ENCODE peak calls at places on chromosomes 3 and 15, in nine cellular contexts. One of them, this sample, is unnamed.

GRCh38 chr15:86538141-86538540 is 458.5 kb downstream of the AGBL1 start:
- DNase-seq in amniotic epithelial cell: no peak
- DNase-seq in activated T-helper 1 cell treated with anti-CD3 and anti-CD28 coated beads, Interleukin-12 subunit alpha, Interleukin-12 subunit beta, Interleukin-2, Interleukin-4 antibody, amounts not matched to agents 30 ng/mL and 10 ng/mL and 1 ng/mL, durations not matched to agents 14 hours and 24 hours and 36 hours: no peak
- DNase-seq in neuronal stem cell: no peak
- DNase-seq in NCI-H187: no peak
- DNase-seq in effector memory CD4-positive, alpha-beta T cell: no peak
- DNase-seq in CD4-positive, alpha-beta T cell: no peak
- DNase-seq in T follicular helper cell: no peak
- DNase-seq in hippocampal formation: no peak
- DNase-seq in this sample: no peak

GRCh38 chr3:72659609-72660008 is 188.6 kb downstream of the SHQ1 start:
- DNase-seq in neuronal stem cell: no peak
- DNase-seq in hippocampal formation: no peak
- DNase-seq in effector memory CD4-positive, alpha-beta T cell: no peak
- DNase-seq in activated T-helper 1 cell treated with anti-CD3 and anti-CD28 coated beads, Interleukin-12 subunit alpha, Interleukin-12 subunit beta, Interleukin-2, Interleukin-4 antibody, amounts not matched to agents 30 ng/mL and 10 ng/mL and 1 ng/mL, durations not matched to agents 14 hours and 24 hours and 36 hours: no peak
- DNase-seq in T follicular helper cell: no peak
- DNase-seq in CD4-positive, alpha-beta T cell: no peak
- DNase-seq in amniotic epithelial cell: no peak
- DNase-seq in NCI-H187: peak
- DNase-seq in this sample: no peak

GRCh38 chr15:71748327-71748726 is 62.0 kb upstream of the NR2E3 start:
- DNase-seq in hippocampal formation: no peak
- DNase-seq in activated T-helper 1 cell treated with anti-CD3 and anti-CD28 coated beads, Interleukin-12 subunit alpha, Interleukin-12 subunit beta, Interleukin-2, Interleukin-4 antibody, amounts not matched to agents 30 ng/mL and 10 ng/mL and 1 ng/mL, durations not matched to agents 14 hours and 24 hours and 36 hours: no peak
- DNase-seq in neuronal stem cell: no peak
- DNase-seq in NCI-H187: peak
- DNase-seq in amniotic epithelial cell: peak
- DNase-seq in effector memory CD4-positive, alpha-beta T cell: no peak
- DNase-seq in T follicular helper cell: no peak
- DNase-seq in CD4-positive, alpha-beta T cell: no peak
- DNase-seq in this sample: no peak

GRCh38 chr3:41202834-41203345 is 3.6 kb downstream of the CTNNB1 start:
- DNase-seq in CD4-positive, alpha-beta T cell: no peak
- DNase-seq in amniotic epithelial cell: peak
- DNase-seq in T follicular helper cell: no peak
- DNase-seq in activated T-helper 1 cell treated with anti-CD3 and anti-CD28 coated beads, Interleukin-12 subunit alpha, Interleukin-12 subunit beta, Interleukin-2, Interleukin-4 antibody, amounts not matched to agents 30 ng/mL and 10 ng/mL and 1 ng/mL, durations not matched to agents 14 hours and 24 hours and 36 hours: no peak
- DNase-seq in NCI-H187: no peak
- DNase-seq in hippocampal formation: peak
- DNase-seq in effector memory CD4-positive, alpha-beta T cell: no peak
- DNase-seq in neuronal stem cell: no peak
- DNase-seq in this sample: no peak

GRCh38 chr3:75650191-75650590 is 13.9 kb upstream of the FRG2C start:
- DNase-seq in T follicular helper cell: no peak
- DNase-seq in amniotic epithelial cell: no peak
- DNase-seq in NCI-H187: no peak
- DNase-seq in effector memory CD4-positive, alpha-beta T cell: no peak
- DNase-seq in hippocampal formation: no peak
- DNase-seq in CD4-positive, alpha-beta T cell: no peak
- DNase-seq in neuronal stem cell: no peak
- DNase-seq in activated T-helper 1 cell treated with anti-CD3 and anti-CD28 coated beads, Interleukin-12 subunit alpha, Interleukin-12 subunit beta, Interleukin-2, Interleukin-4 antibody, amounts not matched to agents 30 ng/mL and 10 ng/mL and 1 ng/mL, durations not matched to agents 14 hours and 24 hours and 36 hours: no peak
- DNase-seq in this sample: no peak

GRCh38 chr3:138824114-138824506 is 10.6 kb downstream of the PIK3CB start:
- DNase-seq in effector memory CD4-positive, alpha-beta T cell: no peak
- DNase-seq in amniotic epithelial cell: no peak
- DNase-seq in activated T-helper 1 cell treated with anti-CD3 and anti-CD28 coated beads, Interleukin-12 subunit alpha, Interleukin-12 subunit beta, Interleukin-2, Interleukin-4 antibody, amounts not matched to agents 30 ng/mL and 10 ng/mL and 1 ng/mL, durations not matched to agents 14 hours and 24 hours and 36 hours: no peak
- DNase-seq in T follicular helper cell: no peak
- DNase-seq in NCI-H187: no peak
- DNase-seq in neuronal stem cell: no peak
- DNase-seq in hippocampal formation: no peak
- DNase-seq in CD4-positive, alpha-beta T cell: no peak
- DNase-seq in this sample: no peak

GRCh38 chr3:9928158-9928557 is 5.5 kb upstream of the CRELD1 start:
- DNase-seq in T follicular helper cell: no peak
- DNase-seq in activated T-helper 1 cell treated with anti-CD3 and anti-CD28 coated beads, Interleukin-12 subunit alpha, Interleukin-12 subunit beta, Interleukin-2, Interleukin-4 antibody, amounts not matched to agents 30 ng/mL and 10 ng/mL and 1 ng/mL, durations not matched to agents 14 hours and 24 hours and 36 hours: no peak
- DNase-seq in neuronal stem cell: no peak
- DNase-seq in CD4-positive, alpha-beta T cell: no peak
- DNase-seq in NCI-H187: no peak
- DNase-seq in hippocampal formation: no peak
- DNase-seq in effector memory CD4-positive, alpha-beta T cell: no peak
- DNase-seq in amniotic epithelial cell: no peak
- DNase-seq in this sample: no peak

GRCh38 chr3:119794971-119795612 is 13.2 kb downstream of the NR1I2 start:
- DNase-seq in activated T-helper 1 cell treated with anti-CD3 and anti-CD28 coated beads, Interleukin-12 subunit alpha, Interleukin-12 subunit beta, Interleukin-2, Interleukin-4 antibody, amounts not matched to agents 30 ng/mL and 10 ng/mL and 1 ng/mL, durations not matched to agents 14 hours and 24 hours and 36 hours: no peak
- DNase-seq in T follicular helper cell: no peak
- DNase-seq in CD4-positive, alpha-beta T cell: no peak
- DNase-seq in effector memory CD4-positive, alpha-beta T cell: no peak
- DNase-seq in amniotic epithelial cell: peak
- DNase-seq in NCI-H187: no peak
- DNase-seq in neuronal stem cell: peak
- DNase-seq in hippocampal formation: no peak
- DNase-seq in this sample: no peak

GRCh38 chr3:185397676-185398075 is 34.7 kb downstream of the MAP3K13 start:
- DNase-seq in amniotic epithelial cell: no peak
- DNase-seq in T follicular helper cell: no peak
- DNase-seq in NCI-H187: no peak
- DNase-seq in activated T-helper 1 cell treated with anti-CD3 and anti-CD28 coated beads, Interleukin-12 subunit alpha, Interleukin-12 subunit beta, Interleukin-2, Interleukin-4 antibody, amounts not matched to agents 30 ng/mL and 10 ng/mL and 1 ng/mL, durations not matched to agents 14 hours and 24 hours and 36 hours: no peak
- DNase-seq in neuronal stem cell: no peak
- DNase-seq in effector memory CD4-positive, alpha-beta T cell: no peak
- DNase-seq in CD4-positive, alpha-beta T cell: no peak
- DNase-seq in hippocampal formation: no peak
- DNase-seq in this sample: peak

GRCh38 chr3:192841428-192841827 is 76.2 kb downstream of the MB21D2 start:
- DNase-seq in NCI-H187: no peak
- DNase-seq in amniotic epithelial cell: no peak
- DNase-seq in effector memory CD4-positive, alpha-beta T cell: no peak
- DNase-seq in CD4-positive, alpha-beta T cell: no peak
- DNase-seq in neuronal stem cell: no peak
- DNase-seq in T follicular helper cell: no peak
- DNase-seq in hippocampal formation: no peak
- DNase-seq in activated T-helper 1 cell treated with anti-CD3 and anti-CD28 coated beads, Interleukin-12 subunit alpha, Interleukin-12 subunit beta, Interleukin-2, Interleukin-4 antibody, amounts not matched to agents 30 ng/mL and 10 ng/mL and 1 ng/mL, durations not matched to agents 14 hours and 24 hours and 36 hours: no peak
- DNase-seq in this sample: no peak

This sample was measured in anterior cingulate cortex.